ENCODE peak calls at places on chromosomes 7 and 10, in ten cellular contexts. J is endothelial cell of umbilical vein, H is GM23248, N is uterus, R is brain microvascular endothelial cell, B is right lobe of liver, Z is vagina, A is tibial nerve, G is H9, I is adrenal gland. S is an unnamed sample.
A peak's percentile ranks its signal among the peaks of the same experiment; 100 is the strongest.

GRCh38 chr10:114045738-114046458 is 2.2 kb downstream of the ADRB1 start:
- DNase-seq in J (no peak), H (no peak), N (no peak), R (no peak), B (no peak), Z (no peak), A (no peak), G (no peak), I (no peak), S (no peak)

GRCh38 chr7:68155676-68156075 is 1159.0 kb downstream of the TYW1 start:
- DNase-seq in J (no peak), H (no peak), N (no peak), R (no peak), B (no peak), Z (no peak), A (no peak), G (no peak), I (no peak), S (no peak)

GRCh38 chr10:93248583-93249227 is 175.0 kb downstream of the CYP26A1 start:
- DNase-seq in J (no peak), H (no peak), N (no peak), R (no peak), B (no peak), Z (no peak), A (no peak), G (peak; percentile 32), I (no peak), S (no peak)

GRCh38 chr7:30877010-30877740 is 34.5 kb upstream of the AQP1 start:
- DNase-seq in J (no peak), H (no peak), N (no peak), R (no peak), B (no peak), Z (no peak), A (no peak), G (peak; percentile 52), I (no peak), S (no peak)

GRCh38 chr7:43398831-43399230 is 184.1 kb upstream of the STK17A start:
- DNase-seq in J (no peak), H (no peak), N (no peak), R (no peak), B (no peak), Z (no peak), A (no peak), G (no peak), I (no peak), S (no peak)

GRCh38 chr7:26345202-26345601 is 53.5 kb downstream of the SNX10 start:
- DNase-seq in J (no peak), H (no peak), N (no peak), R (no peak), B (no peak), Z (no peak), A (no peak), G (no peak), I (no peak), S (no peak)

GRCh38 chr10:112213836-112214235 is 30.3 kb upstream of the GPAM start:
- DNase-seq in J (no peak), H (peak; percentile 63), N (no peak), R (no peak), B (no peak), Z (no peak), A (no peak), G (no peak), I (no peak), S (no peak)

GRCh38 chr10:18400201-18400910 is 251.0 kb downstream of the NSUN6 start:
- DNase-seq in J (no peak), H (peak; percentile 25), N (no peak), R (no peak), B (peak; percentile 71), Z (no peak), A (no peak), G (peak; percentile 32), I (peak; percentile 80), S (no peak)

GRCh38 chr7:15862781-15863165 is 176.3 kb upstream of the MEOX2 start:
- DNase-seq in J (peak; percentile 37), H (no peak), N (no peak), R (no peak), B (no peak), Z (no peak), A (no peak), G (no peak), I (no peak), S (no peak)

DNA sequence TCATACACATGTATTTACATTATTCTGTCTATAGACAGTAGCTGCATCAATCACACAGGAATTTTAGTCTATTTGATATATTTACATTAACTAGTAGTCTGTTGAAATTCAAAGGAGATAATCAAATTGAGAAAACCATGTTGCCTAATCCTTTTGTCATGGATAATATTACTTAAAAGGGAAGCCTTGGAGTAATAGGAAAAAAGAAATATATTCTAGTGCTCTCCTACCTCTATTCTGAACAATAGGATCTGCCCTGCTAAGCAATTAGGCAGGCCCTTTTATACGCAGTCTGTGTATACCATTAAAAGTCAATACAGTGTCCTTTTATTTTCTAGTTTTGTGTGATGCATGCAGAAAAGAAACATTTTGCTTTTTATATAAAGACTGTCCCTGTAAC is 24.5 kb downstream of the UMAD1 start:
- DNase-seq in J (no peak), H (no peak), N (no peak), R (no peak), B (no peak), Z (no peak), A (no peak), G (no peak), I (no peak), S (no peak)
- H3K27ac ChIP-seq in J (no peak overlapping the region), H (no peak overlapping the region), N (no peak overlapping the region), R (no peak overlapping the region), B (no peak overlapping the region), Z (no peak overlapping the region), A (no peak overlapping the region), G (no peak overlapping the region), I (no peak overlapping the region), S (no peak overlapping the region)

GRCh38 chr10:59895629-59896116 is 10.7 kb downstream of the CCDC6 start:
- DNase-seq in J (no peak), H (peak; percentile 24), N (no peak), R (no peak), B (peak; percentile 53), Z (no peak), A (no peak), G (no peak), I (peak; percentile 44), S (no peak)
- H3K27ac ChIP-seq in J (no peak overlapping the region), H (no peak overlapping the region), N (peak overlapping the region; percentile 82), R (no peak overlapping the region), B (no peak overlapping the region), Z (peak overlapping the region; percentile 38), A (no peak overlapping the region), G (no peak overlapping the region), I (peak overlapping the region; percentile 67), S (no peak overlapping the region)

DNA sequence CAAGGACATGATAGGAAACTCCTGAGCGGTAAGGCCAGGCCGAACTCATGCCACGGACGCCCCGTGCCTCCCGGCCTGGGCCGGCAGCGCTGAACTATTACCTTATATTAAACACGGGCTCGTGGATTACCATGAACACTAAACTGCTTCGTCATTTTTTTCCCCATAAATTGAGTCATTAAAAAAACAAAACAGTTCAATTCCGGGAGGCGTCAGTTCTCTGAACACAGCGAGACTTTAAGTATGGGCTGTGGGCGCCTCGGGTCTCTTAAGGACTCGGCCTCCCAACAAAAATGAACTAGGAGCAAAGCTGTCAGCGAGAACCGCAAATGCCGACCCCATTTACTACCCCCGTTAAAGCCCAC is 519 bp downstream of the PITRM1 start:
- DNase-seq in J (peak; percentile 86), H (peak; percentile 89), N (no peak), R (peak; percentile 67), B (no peak), Z (peak; percentile 94), A (peak; percentile 16), G (no peak), I (peak; percentile 37), S (peak; percentile 29)
- H3K27ac ChIP-seq in J (peak overlapping the region; percentile 85), H (peak overlapping the region; percentile 95), N (peak overlapping the region; percentile 74), R (peak overlapping the region; percentile 93), B (peak overlapping the region; percentile 70), Z (peak overlapping the region; percentile 90), A (peak overlapping the region; percentile 88), G (no peak overlapping the region), I (peak overlapping the region; percentile 91), S (peak overlapping the region; percentile 84)

DNA sequence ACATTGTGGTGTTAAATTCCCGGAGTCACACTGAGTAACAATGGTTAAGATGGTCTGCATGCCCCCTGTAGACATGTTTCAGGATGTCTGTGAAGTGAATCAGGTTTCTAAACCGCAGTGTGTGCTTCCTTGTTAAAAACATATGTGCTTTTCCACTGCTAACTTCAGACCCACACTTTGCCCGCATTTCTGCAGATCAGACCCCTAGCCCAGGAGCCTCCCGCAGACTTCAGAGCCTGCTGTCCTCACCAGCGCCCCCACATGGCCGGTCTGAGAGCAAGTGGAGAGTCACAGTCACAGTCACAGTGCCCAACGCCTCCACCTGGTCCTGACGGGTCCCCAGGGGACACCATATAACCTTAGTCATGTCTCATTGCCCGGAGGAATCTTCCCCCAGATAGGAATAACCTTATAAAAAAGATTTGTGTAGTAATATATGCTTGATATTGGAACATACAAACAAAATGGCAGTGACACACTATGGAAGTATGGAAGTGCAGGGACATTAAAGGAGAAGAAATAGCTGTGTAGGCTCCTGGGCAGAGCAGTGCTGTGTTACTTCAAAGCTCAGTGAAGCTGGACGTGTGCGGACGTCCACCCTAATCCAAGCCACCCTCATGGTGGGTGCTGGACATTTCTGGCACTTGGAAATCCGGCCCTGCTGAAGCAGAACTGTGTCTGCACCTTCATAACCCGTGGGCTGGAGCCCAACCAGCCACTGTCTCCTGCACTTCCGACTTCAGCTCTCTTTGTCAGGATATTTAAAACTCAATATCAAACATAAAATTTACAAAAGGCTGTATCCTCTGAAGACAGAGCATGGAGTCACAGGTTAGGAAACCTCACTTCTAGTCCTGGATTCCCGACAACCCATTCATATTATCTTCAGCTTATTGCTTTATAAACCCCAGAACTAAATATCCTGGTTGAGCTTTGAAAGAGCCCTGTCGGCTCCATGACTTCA is 29.0 kb downstream of the GSTO2 start:
- DNase-seq in J (no peak), H (peak; percentile 46), N (no peak), R (peak; percentile 84), B (no peak), Z (no peak), A (no peak), G (peak; percentile 85), I (no peak), S (no peak)
- H3K27ac ChIP-seq in J (no peak overlapping the region), H (peak overlapping the region; percentile 100), N (peak overlapping the region; percentile 88), R (peak overlapping the region; percentile 100), B (peak overlapping the region; percentile 83), Z (no peak overlapping the region), A (no peak overlapping the region), G (no peak overlapping the region), I (peak overlapping the region; percentile 83), S (peak overlapping the region; percentile 35)

GRCh38 chr10:49726593-49726992 is 35.5 kb downstream of the OGDHL start:
- DNase-seq in J (no peak), H (no peak), N (no peak), R (no peak), B (no peak), Z (no peak), A (no peak), G (no peak), I (no peak), S (no peak)
- H3K27ac ChIP-seq in J (no peak overlapping the region), H (no peak overlapping the region), N (no peak overlapping the region), R (no peak overlapping the region), B (no peak overlapping the region), Z (no peak overlapping the region), A (no peak overlapping the region), G (no peak overlapping the region), I (no peak overlapping the region), S (no peak overlapping the region)

DNA sequence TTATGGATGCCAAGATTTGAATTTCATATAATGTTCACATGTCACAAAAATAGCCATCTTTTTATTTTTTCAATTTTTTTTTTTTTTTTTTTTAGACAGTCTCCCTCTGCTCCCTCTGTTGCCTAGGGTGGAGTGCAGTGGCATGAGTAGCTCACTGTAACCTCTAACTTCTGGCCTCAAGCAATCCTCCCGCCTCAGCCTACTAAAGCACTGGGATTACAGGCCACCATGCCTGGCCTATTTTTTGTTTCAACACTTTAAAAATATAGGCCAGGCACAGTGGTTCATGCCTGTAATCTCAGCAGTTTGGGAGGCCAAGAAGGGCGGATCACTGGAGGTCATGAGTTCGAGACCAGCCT is 246.3 kb downstream of the SKIDA1 start:
- DNase-seq in J (no peak), H (no peak), N (no peak), R (no peak), B (no peak), Z (no peak), A (no peak), G (no peak), I (no peak), S (no peak)
- H3K27ac ChIP-seq in J (no peak overlapping the region), H (no peak overlapping the region), N (no peak overlapping the region), R (no peak overlapping the region), B (no peak overlapping the region), Z (no peak overlapping the region), A (no peak overlapping the region), G (no peak overlapping the region), I (no peak overlapping the region), S (no peak overlapping the region)